ENCODE peak calls at places on chromosomes 1 and 21, in five cellular contexts. G is mesendoderm, M is OCI-M1, D is fibroblast of mammary gland, C is WTC11. F is an unnamed sample.

GRCh38 chr1:247357781-247358211 is 26.1 kb upstream of the ZNF496 start:
- DNase-seq in C (no peak), D (peak; percentile 89), G (peak; percentile 51), M (no peak), F (no peak)

GRCh38 chr1:45864124-45864721 is 60.8 kb downstream of the MAST2 start:
- DNase-seq in D (peak; percentile 38), M (no peak), C (no peak), G (no peak), F (no peak)

GRCh38 chr1:90114521-90115141 is 119.7 kb downstream of the ZNF326 start:
- DNase-seq in C (no peak), D (peak; percentile 59), G (peak; percentile 62), M (peak; percentile 73), F (peak; percentile 65)

GRCh38 chr1:110259770-110260169 is 49.7 kb downstream of the KCNC4 start:
- DNase-seq in D (no peak), C (no peak), M (no peak), G (no peak), F (no peak)

GRCh38 chr21:36839123-36839522 is 127.3 kb downstream of the HLCS start:
- DNase-seq in G (no peak), C (no peak), M (no peak), D (peak; percentile 75), F (no peak)

GRCh38 chr1:203985676-203986075 is 87.2 kb upstream of the SOX13 start:
- DNase-seq in D (no peak), M (no peak), G (peak; percentile 82), C (no peak), F (no peak)

GRCh38 chr1:43766818-43767525 is 59.6 kb downstream of the ST3GAL3 start:
- DNase-seq in D (no peak), M (peak; percentile 51), C (peak; percentile 16), G (peak; percentile 81), F (no peak)

GRCh38 chr1:217780993-217781392 is 149.8 kb downstream of the SPATA17 start:
- DNase-seq in M (no peak), C (no peak), G (no peak), D (no peak), F (no peak)

GRCh38 chr1:232628335-232629214 is 1.4 kb downstream of the SIPA1L2 start:
- DNase-seq in C (no peak), M (peak; percentile 21), G (no peak), D (peak; percentile 48), F (no peak)

GRCh38 chr1:5982868-5983267 is 9.4 kb downstream of the NPHP4 start:
- DNase-seq in G (no peak), D (peak; percentile 93), C (no peak), M (no peak), F (no peak)

GRCh38 chr1:245859510-245860114 is 647.5 kb downstream of the SMYD3 start:
- DNase-seq in M (peak; percentile 10), D (peak; percentile 87), C (no peak), G (no peak), F (no peak)

GRCh38 chr1:218266356-218266755 is 18.7 kb upstream of the RRP15 start:
- DNase-seq in C (no peak), D (peak; percentile 70), G (no peak), M (no peak), F (no peak)

GRCh38 chr1:86154581-86155060 is 2.0 kb downstream of the COL24A1 start:
- DNase-seq in C (peak; percentile 38), M (no peak), G (peak; percentile 53), D (peak; percentile 28), F (no peak)

GRCh38 chr1:43659384-43659783 is 9.4 kb downstream of the KDM4A start:
- DNase-seq in C (no peak), G (no peak), D (no peak), M (no peak), F (no peak)

GRCh38 chr1:156862602-156863599 is 2.2 kb downstream of the NTRK1 start:
- DNase-seq in C (no peak), D (no peak), G (peak; percentile 82), M (peak; percentile 89), F (peak; percentile 65)

GRCh38 chr21:38853421-38853919 is 47.7 kb downstream of the ETS2 start:
- DNase-seq in C (no peak), D (peak; percentile 95), G (no peak), M (no peak), F (peak; percentile 22)